ENCODE peak calls at places on chromosomes 7 and 10, in five cellular contexts. W, E, B, A and C are unnamed samples.

GRCh38 chr7:49812534-49812933 is 39.1 kb downstream of the VWC2 start:
- DNase-seq in W (no peak), E (no peak), B (no peak), A (no peak), C (no peak)

GRCh38 chr10:12430406-12430982 is 81.1 kb downstream of the CAMK1D start:
- DNase-seq in W (no peak), E (no peak), B (no peak), A (no peak), C (no peak)

GRCh38 chr7:35701287-35701686 is 6.4 kb upstream of the HERPUD2 start:
- DNase-seq in W (no peak), E (no peak), B (no peak), A (no peak), C (no peak)

GRCh38 chr10:74118794-74119193 is 31.8 kb downstream of the AP3M1 start:
- DNase-seq in W (no peak), E (no peak), B (no peak), A (no peak), C (no peak)

GRCh38 chr7:32379486-32380115 is 110.6 kb downstream of the LSM5 start:
- DNase-seq in W (no peak), E (no peak), B (no peak), A (no peak), C (no peak)

GRCh38 chr10:21519981-21520436 is 5.5 kb downstream of the SKIDA1 start:
- DNase-seq in W (no peak), E (no peak), B (no peak), A (no peak), C (no peak)

GRCh38 chr7:5408777-5409176 is 14.9 kb downstream of the TNRC18 start:
- DNase-seq in W (no peak), E (no peak), B (no peak), A (peak; percentile 4), C (no peak)

GRCh38 chr10:125064681-125065492 is 95.5 kb downstream of the CTBP2 start:
- DNase-seq in W (peak; percentile 95), E (no peak), B (no peak), A (no peak), C (no peak)

GRCh38 chr7:45088821-45089313 is at the start of gene NACAD:
- DNase-seq in W (no peak), E (peak; percentile 40), B (no peak), A (peak; percentile 85), C (peak; percentile 81)

GRCh38 chr10:12042409-12042796 is 206 bp downstream of the UPF2 start:
- DNase-seq in W (no peak), E (no peak), B (no peak), A (peak; percentile 80), C (no peak)

GRCh38 chr7:5441840-5442513 is 18.3 kb upstream of the TNRC18 start:
- DNase-seq in W (no peak), E (no peak), B (no peak), A (no peak), C (no peak)

GRCh38 chr10:35641430-35642015 is 573 bp downstream of the FZD8 start:
- DNase-seq in W (no peak), E (peak; percentile 28), B (no peak), A (no peak), C (no peak)

GRCh38 chr7:19213746-19214145 is 68.5 kb upstream of the FERD3L start:
- DNase-seq in W (no peak), E (no peak), B (no peak), A (no peak), C (no peak)

GRCh38 chr7:44617225-44617885 is 10.9 kb downstream of the OGDH start:
- DNase-seq in W (no peak), E (no peak), B (no peak), A (no peak), C (no peak)

GRCh38 chr10:107898392-107898791 is 733.9 kb upstream of the SORCS1 start:
- DNase-seq in W (no peak), E (no peak), B (no peak), A (no peak), C (no peak)

GRCh38 chr7:157224627-157225026 is 85.9 kb downstream of the UBE3C start:
- DNase-seq in W (no peak), E (no peak), B (peak; percentile 23), A (no peak), C (no peak)

GRCh38 chr7:122847871-122848473 is 38.3 kb downstream of the CADPS2 start:
- DNase-seq in W (no peak), E (no peak), B (no peak), A (no peak), C (no peak)

GRCh38 chr10:99234739-99235468 is 748 bp downstream of the HPSE2 start:
- DNase-seq in W (no peak), E (no peak), B (no peak), A (no peak), C (no peak)

GRCh38 chr10:88271736-88272135 is 311.4 kb downstream of the RNLS start:
- DNase-seq in W (no peak), E (no peak), B (no peak), A (no peak), C (no peak)

GRCh38 chr7:26376208-26376917 is 84.7 kb downstream of the SNX10 start:
- DNase-seq in W (no peak), E (peak; percentile 86), B (peak; percentile 23), A (no peak), C (no peak)
- TF ChIP-seq ATF2 in W (no peak), E (no peak), B (no peak), A (no peak), C (no peak)

DNA sequence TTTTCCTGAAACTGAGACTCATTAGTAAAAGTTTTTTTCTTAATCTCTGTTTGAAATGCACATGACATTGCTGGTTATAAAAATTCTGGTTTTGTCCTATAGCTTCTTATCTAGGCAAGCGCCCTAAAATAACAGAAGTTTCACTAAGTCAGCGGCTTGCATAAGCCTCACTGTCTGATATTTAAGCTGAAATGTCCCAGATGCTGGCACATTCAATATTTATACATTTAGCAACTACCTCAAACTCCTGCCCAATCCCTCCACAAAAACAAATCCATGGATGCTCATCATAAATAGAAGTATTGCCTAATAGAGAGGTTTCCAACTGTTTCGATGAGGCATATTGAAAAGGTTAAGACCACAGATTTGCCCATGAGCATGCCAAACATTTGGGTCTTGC is 83.2 kb upstream of the EGR2 start:
- DNase-seq in W (no peak), E (no peak), B (no peak), A (no peak), C (no peak)
- TF ChIP-seq SP1 in W (no peak), E (no peak), B (no peak), A (no peak), C (no peak)

GRCh38 chr7:40230086-40230485 is 95.3 kb downstream of the SUGCT start:
- DNase-seq in W (no peak), E (no peak), B (no peak), A (no peak), C (no peak)
- TF ChIP-seq ATF2 in W (no peak), E (no peak), B (no peak), A (no peak), C (no peak)

DNA sequence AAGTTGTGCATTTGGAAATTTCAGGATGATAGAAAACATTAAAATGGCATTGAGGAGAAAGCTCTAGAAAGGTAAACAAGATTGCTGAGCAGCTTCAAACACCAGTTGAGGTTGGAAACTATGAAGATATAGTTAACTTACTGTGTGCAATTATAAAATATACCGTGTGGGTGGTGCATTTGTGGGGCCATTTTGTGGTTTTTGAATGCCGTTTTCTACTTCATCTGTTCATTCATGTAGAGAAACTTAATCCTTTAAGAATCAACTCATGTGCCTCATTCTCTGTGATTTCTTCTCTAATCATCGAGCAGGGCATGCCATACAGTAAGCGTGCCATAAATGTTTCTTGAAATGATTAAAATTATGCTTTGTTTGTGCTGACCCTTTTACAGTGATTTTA is 232.8 kb upstream of the TEX47 start:
- DNase-seq in W (no peak), E (no peak), B (no peak), A (no peak), C (no peak)
- TF ChIP-seq SP1 in W (no peak), E (no peak), B (no peak), A (no peak), C (no peak)